ENCODE peak calls at places on chromosomes 11 and 22, in four cellular contexts. O is body of pancreas, W is H7, C is upper lobe of right lung. B is an unnamed sample.

GRCh38 chr11:76810151-76810853 is 27.1 kb downstream of the TSKU start:
- DNase-seq in O (no peak), W (no peak), C (no peak), B (peak)

GRCh38 chr11:119890466-119890865 is 161.5 kb upstream of the NECTIN1 start:
- DNase-seq in O (no peak), W (no peak), C (peak), B (no peak)

GRCh38 chr11:8290122-8290810 is 26.6 kb upstream of the LMO1 start:
- DNase-seq in O (no peak), W (peak), C (no peak), B (no peak)

GRCh38 chr22:32466496-32466895 is 2.2 kb upstream of the BPIFC start:
- DNase-seq in O (no peak), W (no peak), C (no peak), B (no peak)

GRCh38 chr11:3132271-3132781 is 32.8 kb downstream of the OSBPL5 start:
- DNase-seq in O (no peak), W (peak), C (peak), B (no peak)

GRCh38 chr11:117875397-117876048 is 935 bp downstream of the FXYD6 start:
- DNase-seq in O (no peak), W (peak), C (no peak), B (peak)

GRCh38 chr11:44785856-44786606 is 59.3 kb downstream of the TSPAN18 start:
- DNase-seq in O (no peak), W (peak), C (no peak), B (no peak)

GRCh38 chr22:48051796-48052620 is 1289.6 kb downstream of the TBC1D22A start:
- DNase-seq in O (no peak), W (no peak), C (peak), B (no peak)

GRCh38 chr22:43346521-43346929 is 3.4 kb upstream of the SCUBE1 start:
- DNase-seq in O (peak), W (peak), C (peak), B (peak)

GRCh38 chr11:64857485-64857884 is 13.0 kb upstream of the CDC42BPG start:
- DNase-seq in O (no peak), W (no peak), C (no peak), B (no peak)

GRCh38 chr11:64855596-64856304 is 11.3 kb upstream of the CDC42BPG start:
- DNase-seq in O (no peak), W (no peak), C (no peak), B (no peak)

GRCh38 chr11:64858467-64859401 is 14.3 kb upstream of the CDC42BPG start:
- DNase-seq in O (no peak), W (no peak), C (no peak), B (peak)

GRCh38 chr11:64854534-64855502 is 10.4 kb upstream of the CDC42BPG start:
- DNase-seq in O (peak), W (no peak), C (peak), B (peak)

DNA sequence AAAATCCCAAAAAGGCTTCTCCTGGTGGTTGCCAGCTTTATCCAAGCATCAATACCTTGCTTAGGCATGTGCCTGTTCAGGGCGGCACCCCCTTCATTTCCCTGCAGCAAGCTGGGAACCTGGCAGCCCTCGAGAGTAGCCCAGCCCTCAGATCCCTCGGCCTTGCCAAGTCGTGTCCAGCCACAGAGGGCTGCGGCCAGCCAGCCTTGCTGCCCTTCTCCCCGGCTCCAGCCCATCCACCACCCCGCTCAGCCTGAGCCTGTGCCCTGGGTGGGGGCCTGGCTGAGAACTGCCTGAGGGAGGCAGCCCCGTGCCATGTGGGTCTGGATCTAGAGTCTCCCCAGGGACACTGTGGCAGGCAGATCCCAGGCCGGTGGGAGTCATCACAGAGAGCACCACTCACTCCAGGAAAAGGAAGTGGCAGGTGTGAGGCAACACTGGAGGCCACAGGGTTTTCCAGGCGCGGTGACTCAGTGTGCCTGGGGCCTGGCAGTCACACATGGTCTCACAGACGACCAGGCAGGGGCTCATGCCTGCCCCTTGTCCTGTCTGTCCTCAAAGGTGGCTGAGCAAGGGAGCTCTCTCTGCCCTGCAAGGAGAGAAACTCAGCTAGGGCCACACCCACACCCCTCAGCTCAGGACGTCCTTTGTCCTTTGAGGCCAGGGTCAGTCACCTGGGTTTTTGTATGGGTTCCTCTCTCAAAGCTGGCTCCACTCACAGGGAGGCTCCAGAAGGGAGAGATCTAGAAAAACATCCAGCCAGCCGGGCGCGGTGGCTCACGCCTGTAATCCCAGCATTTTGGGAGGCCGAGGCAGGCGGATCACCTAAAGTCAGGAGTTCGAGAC is 12.2 kb upstream of the CDC42BPG start:
- DNase-seq in O (peak), W (no peak), C (peak), B (no peak)
- H3K4me3 ChIP-seq in O (no peak), W (no peak), C (no peak), B (no peak)

GRCh38 chr11:1305558-1306056 is 3.8 kb downstream of the TOLLIP start:
- DNase-seq in O (peak), W (peak), C (no peak), B (no peak)

GRCh38 chr11:1307998-1308744 is 1.3 kb downstream of the TOLLIP start:
- DNase-seq in O (peak), W (peak), C (no peak), B (no peak)

GRCh38 chr11:1305063-1305495 is 4.4 kb downstream of the TOLLIP start:
- DNase-seq in O (no peak), W (no peak), C (no peak), B (no peak)

GRCh38 chr11:1307163-1307870 is 2.1 kb downstream of the TOLLIP start:
- DNase-seq in O (no peak), W (no peak), C (peak), B (no peak)

DNA sequence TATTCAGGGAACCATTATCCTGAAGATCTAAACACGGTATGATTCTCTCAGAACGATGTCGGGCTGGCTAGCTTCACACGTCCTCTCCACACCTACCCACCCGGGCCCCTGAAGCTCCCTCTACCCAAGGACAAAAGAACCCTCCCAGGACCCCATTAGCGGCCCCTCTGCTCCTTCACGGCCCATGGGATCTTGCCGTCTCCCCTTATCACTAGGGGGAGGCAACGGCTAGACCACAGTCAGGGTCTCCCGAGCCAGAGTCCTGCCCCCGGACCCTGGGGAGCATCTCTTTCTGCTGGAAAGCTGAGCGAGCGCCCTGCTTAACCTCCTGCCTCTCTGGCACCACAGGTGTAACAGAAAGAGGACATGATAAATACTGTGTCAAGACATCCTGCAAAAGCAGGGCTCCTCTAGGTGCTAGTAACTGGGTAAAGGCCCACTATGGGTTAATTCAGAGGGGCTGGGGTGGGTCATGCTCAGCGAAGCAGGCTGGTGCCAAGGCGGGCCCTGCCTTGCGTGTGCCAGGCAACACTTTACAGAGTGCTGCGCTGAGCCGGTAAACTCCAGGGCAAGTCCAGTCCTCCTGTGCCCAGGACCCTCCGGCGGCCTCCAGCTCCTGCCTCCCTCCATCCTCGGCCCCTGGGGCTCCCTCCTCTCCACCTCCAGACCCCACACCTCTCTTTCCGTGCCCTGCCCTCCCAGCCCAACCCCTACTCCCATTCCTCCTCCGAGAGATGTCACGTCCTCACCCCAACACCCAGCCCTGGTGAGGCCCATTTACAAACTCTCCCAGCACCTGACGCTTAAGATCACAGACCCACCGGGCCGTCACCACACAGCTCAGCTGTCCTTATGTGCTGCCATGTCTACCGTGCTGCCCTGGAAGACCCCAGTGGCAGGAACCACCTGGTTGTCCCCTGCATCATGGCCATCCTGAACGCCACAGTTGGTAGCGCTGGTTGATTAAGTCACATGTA is 3.0 kb downstream of the TOLLIP start:
- DNase-seq in O (no peak), W (peak), C (no peak), B (no peak)
- H3K4me3 ChIP-seq in O (no peak), W (no peak), C (no peak), B (no peak)

DNA sequence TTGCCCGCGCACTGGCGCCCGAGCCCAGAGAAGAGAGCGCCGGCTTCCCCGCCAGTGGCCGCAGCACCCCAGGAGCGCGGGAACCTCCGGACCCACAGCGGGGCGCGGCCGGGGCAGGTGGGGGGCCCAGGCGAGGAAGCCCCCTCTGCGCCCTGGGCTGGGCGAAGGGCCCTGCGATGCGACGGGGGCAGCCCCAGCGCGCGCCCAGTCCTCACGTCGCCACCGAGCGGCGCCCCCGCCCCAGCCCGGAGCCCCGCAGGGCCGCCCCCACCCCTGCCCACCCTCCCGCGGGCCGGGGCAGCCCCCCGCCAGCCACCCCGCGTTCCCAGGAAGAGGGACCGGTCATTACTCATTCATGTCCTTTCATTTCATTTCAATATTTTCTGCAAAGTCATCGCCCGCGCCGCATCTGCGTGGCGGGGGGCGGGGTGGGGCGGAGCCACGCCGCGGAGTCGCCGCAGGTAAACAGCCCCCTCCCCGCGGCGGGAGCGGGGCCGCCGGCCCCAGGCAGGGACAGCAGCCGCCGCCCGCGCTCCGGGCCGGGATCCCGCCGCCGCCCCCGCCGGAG is 673 bp upstream of the PANX2 start:
- DNase-seq in O (peak), W (peak), C (no peak), B (no peak)
- H3K4me3 ChIP-seq in O (no peak), W (peak), C (peak), B (peak)

GRCh38 chr11:70916321-70916720 is 336.1 kb downstream of the SHANK2 start:
- DNase-seq in O (no peak), W (no peak), C (peak), B (no peak)
- H3K4me3 ChIP-seq in O (no peak), W (no peak), C (no peak), B (no peak)